ENCODE peak calls at places on chromosome 11, in eight cellular contexts. W is spleen; S is A549; J is heart left ventricle; X is aorta; U is naive thymus-derived CD4-positive, alpha-beta T cell; Q is CD4-positive, CD25-positive, alpha-beta regulatory T cell; Z is effector memory CD4-positive, alpha-beta T cell. H is an unnamed sample.

GRCh38 chr11:79173615-79174014 is 267.2 kb downstream of the TENM4 start:
- DNase-seq in W (no peak), S (no peak), J (peak; percentile 31), X (no peak), U (no peak), Q (no peak), Z (no peak), H (no peak)

GRCh38 chr11:70251583-70252285 is 18.8 kb upstream of the PPFIA1 start:
- DNase-seq in W (no peak), S (no peak), J (no peak), X (peak; percentile 82), U (no peak), Q (no peak), Z (no peak), H (no peak)

GRCh38 chr11:63612181-63612580 is 2.1 kb downstream of the PLAAT3 start:
- DNase-seq in W (no peak), S (no peak), J (no peak), X (no peak), U (no peak), Q (no peak), Z (no peak), H (no peak)

GRCh38 chr11:46421257-46421880 is 29.8 kb upstream of the CHRM4 start:
- DNase-seq in W (no peak), S (no peak), J (peak; percentile 30), X (no peak), U (no peak), Q (no peak), Z (no peak), H (no peak)

GRCh38 chr11:12803086-12803826 is 129.0 kb downstream of the TEAD1 start:
- DNase-seq in W (no peak), S (no peak), J (no peak), X (no peak), U (no peak), Q (no peak), Z (no peak), H (no peak)

GRCh38 chr11:97722065-97722464 is 1298.7 kb upstream of the CNTN5 start:
- DNase-seq in W (no peak), S (no peak), J (no peak), X (no peak), U (no peak), Q (no peak), Z (no peak), H (no peak)

GRCh38 chr11:75668508-75669297 is at the start of gene MAP6:
- DNase-seq in W (no peak), S (peak; percentile 21), J (peak; percentile 23), X (peak; percentile 80), U (no peak), Q (peak; percentile 5), Z (no peak), H (no peak)

GRCh38 chr11:64923151-64923661 is 1.3 kb upstream of the PPP2R5B start:
- DNase-seq in W (peak; percentile 82), S (no peak), J (no peak), X (no peak), U (no peak), Q (no peak), Z (no peak), H (no peak)

GRCh38 chr11:40280161-40281054 is 1179.0 kb downstream of the LRRC4C start:
- DNase-seq in W (no peak), S (no peak), J (no peak), X (no peak), U (no peak), Q (no peak), Z (no peak), H (no peak)

GRCh38 chr11:130074736-130075135 is 5.0 kb downstream of the APLP2 start:
- DNase-seq in W (no peak), S (no peak), J (no peak), X (no peak), U (no peak), Q (no peak), Z (no peak), H (no peak)

GRCh38 chr11:111976614-111977140 is 39.5 kb downstream of the DIXDC1 start:
- DNase-seq in W (no peak), S (no peak), J (no peak), X (peak; percentile 84), U (no peak), Q (no peak), Z (no peak), H (no peak)

GRCh38 chr11:8082391-8083087 is 1.5 kb downstream of the TUB start:
- DNase-seq in W (peak; percentile 62), S (peak; percentile 21), J (no peak), X (peak; percentile 67), U (no peak), Q (no peak), Z (no peak), H (peak; percentile 19)

GRCh38 chr11:118059231-118059940 is 17.5 kb upstream of the TMPRSS4 start:
- DNase-seq in W (no peak), S (no peak), J (no peak), X (peak; percentile 64), U (no peak), Q (no peak), Z (no peak), H (no peak)

GRCh38 chr11:121451178-121451981 is 734 bp upstream of the SORL1 start:
- DNase-seq in W (peak; percentile 85), S (no peak), J (no peak), X (no peak), U (peak; percentile 58), Q (peak; percentile 67), Z (no peak), H (no peak)

GRCh38 chr11:89495951-89496350 is 4.8 kb upstream of the NOX4 start:
- DNase-seq in W (no peak), S (no peak), J (peak; percentile 23), X (no peak), U (no peak), Q (no peak), Z (no peak), H (no peak)

GRCh38 chr11:48107188-48107704 is 109.4 kb upstream of the OR4B1 start:
- DNase-seq in W (peak; percentile 86), S (no peak), J (no peak), X (no peak), U (no peak), Q (no peak), Z (no peak), H (no peak)

GRCh38 chr11:1702506-1702905 is 5.5 kb downstream of the KRTAP5-6 start:
- DNase-seq in W (peak; percentile 4), S (no peak), J (no peak), X (no peak), U (no peak), Q (no peak), Z (no peak), H (no peak)

GRCh38 chr11:1706634-1707400 is 9.8 kb downstream of the KRTAP5-6 start:
- DNase-seq in W (peak; percentile 76), S (peak; percentile 38), J (no peak), X (no peak), U (peak; percentile 11), Q (peak; percentile 13), Z (no peak), H (no peak)

GRCh38 chr11:1703146-1703545 is 6.2 kb downstream of the KRTAP5-6 start:
- DNase-seq in W (no peak), S (no peak), J (no peak), X (no peak), U (no peak), Q (no peak), Z (no peak), H (no peak)

GRCh38 chr11:1707751-1708150 is 10.8 kb downstream of the KRTAP5-6 start:
- DNase-seq in W (peak; percentile 9), S (no peak), J (no peak), X (no peak), U (no peak), Q (no peak), Z (no peak), H (no peak)

DNA sequence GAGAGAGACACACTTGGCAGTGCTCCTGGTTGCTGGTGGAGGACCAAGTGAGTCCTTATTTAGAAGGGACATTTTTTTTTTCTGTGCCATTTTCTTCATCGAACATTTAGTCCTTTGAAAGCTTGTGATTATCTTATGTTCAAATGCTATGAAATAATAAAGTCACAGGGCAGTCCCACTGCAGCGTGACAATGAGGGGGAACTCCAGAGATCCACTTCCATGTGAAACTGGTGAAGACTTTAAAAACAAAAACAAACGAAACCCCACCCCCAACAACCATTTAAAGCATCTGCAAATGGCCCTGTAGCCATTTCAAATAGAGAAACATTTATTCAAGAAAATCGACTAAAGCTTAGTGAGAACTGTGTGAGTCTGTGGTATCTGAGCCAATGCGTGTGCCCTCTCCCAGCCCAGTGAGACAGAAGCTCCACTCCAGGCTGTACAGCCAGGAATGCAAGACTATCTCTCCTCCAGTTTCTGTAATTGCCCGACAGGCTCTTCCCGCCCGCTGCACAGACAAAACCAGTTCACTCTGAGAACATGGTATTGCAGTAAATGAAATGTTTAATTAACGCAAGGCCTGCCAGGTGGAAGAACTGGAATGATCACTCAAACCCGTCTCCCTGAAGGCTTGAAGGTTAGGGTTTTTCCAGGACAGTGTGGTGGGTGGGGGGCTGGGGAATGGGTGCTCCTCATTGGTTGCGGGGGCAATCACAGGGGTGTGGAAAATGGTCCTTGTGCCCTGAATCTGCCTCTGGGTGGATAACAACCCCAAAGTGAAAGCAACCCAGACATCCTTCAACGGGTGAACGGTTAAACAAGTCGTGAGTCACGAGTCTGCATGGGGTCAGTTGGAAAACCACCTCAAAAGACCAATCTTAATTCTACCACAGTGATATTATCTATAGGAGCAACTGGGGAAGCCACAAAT is 8.4 kb downstream of the KRTAP5-6 start:
- DNase-seq in W (peak; percentile 11), S (no peak), J (no peak), X (no peak), U (no peak), Q (no peak), Z (no peak), H (no peak)
- H3K9me3 ChIP-seq in W (no peaks in the 10 kb centered on the region), S (no peaks in the 10 kb centered on the region), J (no peaks in the 10 kb centered on the region), X (no peaks in the 10 kb centered on the region), U (no peaks in the 10 kb centered on the region), Q (no peaks in the 10 kb centered on the region), Z (no peaks in the 10 kb centered on the region), H (no peaks in the 10 kb centered on the region)

GRCh38 chr11:68939583-68940555 is 36.2 kb downstream of the IGHMBP2 start:
- DNase-seq in W (peak; percentile 67), S (no peak), J (no peak), X (peak; percentile 68), U (no peak), Q (no peak), Z (no peak), H (no peak)
- H3K4me1 ChIP-seq in W (no peaks in the 10 kb centered on the region), S (no peaks in the 10 kb centered on the region), J (no peaks in the 10 kb centered on the region), X (no peaks in the 10 kb centered on the region), U (no peaks in the 10 kb centered on the region), Q (no peaks in the 10 kb centered on the region), Z (no peaks in the 10 kb centered on the region), H (no peaks in the 10 kb centered on the region)

GRCh38 chr11:20093775-20094174 is 66.5 kb downstream of the DBX1 start:
- DNase-seq in W (no peak), S (no peak), J (no peak), X (no peak), U (no peak), Q (no peak), Z (no peak), H (no peak)
- H3K27ac ChIP-seq in W (no peak overlapping the region), S (no peak overlapping the region), J (no peak overlapping the region), X (peak overlapping the region; percentile 53), U (no peak overlapping the region), Q (no peak overlapping the region), Z (no peak overlapping the region), H (no peak overlapping the region)

DNA sequence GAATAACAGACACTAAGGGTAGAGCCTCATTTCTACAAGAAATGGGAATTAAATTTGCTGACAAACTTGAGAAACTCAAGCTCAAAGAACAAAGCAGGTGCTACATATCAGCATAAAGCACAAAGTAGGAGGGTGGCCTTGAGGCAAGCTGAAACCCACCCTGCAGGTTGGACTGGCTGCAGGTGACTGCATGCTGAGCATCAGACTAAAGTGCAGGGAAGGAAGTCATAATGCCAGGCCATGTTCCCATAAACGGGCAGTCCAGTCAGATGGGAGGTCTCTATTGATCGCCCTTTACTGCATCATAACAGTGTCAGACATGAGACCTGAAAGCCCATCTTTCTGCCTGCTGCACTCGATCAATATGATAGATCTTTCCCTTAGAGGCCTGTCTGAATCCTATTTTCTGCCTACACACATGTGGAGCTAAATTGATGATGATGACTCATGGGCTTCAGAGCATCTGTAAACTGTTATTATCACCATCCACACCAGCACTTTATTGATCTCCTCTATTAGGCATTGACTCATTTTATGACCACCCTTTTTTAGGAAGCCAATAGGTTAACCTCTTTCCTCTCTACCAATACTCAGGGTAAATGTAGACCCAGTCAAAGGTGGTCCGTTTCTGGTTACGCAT is 224.4 kb upstream of the DDI1 start:
- DNase-seq in W (no peak), S (no peak), J (no peak), X (no peak), U (no peak), Q (no peak), Z (no peak), H (no peak)
- H3K9me3 ChIP-seq in W (no peaks in the 10 kb centered on the region), S (no peaks in the 10 kb centered on the region), J (no peaks in the 10 kb centered on the region), X (no peaks in the 10 kb centered on the region), U (no peaks in the 10 kb centered on the region), Q (no peaks in the 10 kb centered on the region), Z (no peaks in the 10 kb centered on the region), H (no peaks in the 10 kb centered on the region)